ENCODE peak calls at places on chromosome 20, in nine cellular contexts. One of them, this sample, is unnamed.
A peak's percentile ranks its signal among the peaks of the same experiment; 100 is the strongest.

GRCh38 chr20:44039741-44040140 is 125.1 kb downstream of the TOX2 start:
- DNase-seq in G401: no peak
- DNase-seq in lung microvascular endothelial cell: no peak
- DNase-seq in germinal center: no peak
- DNase-seq in coronary artery: no peak
- DNase-seq in activated naive CD8-positive, alpha-beta T cell treated with anti-CD3 and anti-CD28 coated beads, Interleukin-2, amount 50 U/mL, for 16 hours: no peak
- DNase-seq in astrocyte: no peak
- DNase-seq in DND-41: no peak
- DNase-seq in H9: no peak
- DNase-seq in this sample: no peak

GRCh38 chr20:36506253-36506652 is 35.1 kb upstream of the MYL9 start:
- DNase-seq in G401: no peak
- DNase-seq in DND-41: no peak
- DNase-seq in coronary artery: no peak
- DNase-seq in lung microvascular endothelial cell: no peak
- DNase-seq in astrocyte: no peak
- DNase-seq in activated naive CD8-positive, alpha-beta T cell treated with anti-CD3 and anti-CD28 coated beads, Interleukin-2, amount 50 U/mL, for 16 hours: no peak
- DNase-seq in H9: no peak
- DNase-seq in germinal center: no peak
- DNase-seq in this sample: peak; percentile 61

GRCh38 chr20:44576297-44576696 is 6.1 kb upstream of the PKIG start:
- DNase-seq in activated naive CD8-positive, alpha-beta T cell treated with anti-CD3 and anti-CD28 coated beads, Interleukin-2, amount 50 U/mL, for 16 hours: no peak
- DNase-seq in H9: no peak
- DNase-seq in coronary artery: no peak
- DNase-seq in DND-41: peak; percentile 29
- DNase-seq in lung microvascular endothelial cell: peak; percentile 76
- DNase-seq in germinal center: peak; percentile 54
- DNase-seq in G401: no peak
- DNase-seq in astrocyte: no peak
- DNase-seq in this sample: peak; percentile 73

GRCh38 chr20:58688838-58689237 is 3.8 kb upstream of the NPEPL1 start:
- DNase-seq in coronary artery: no peak
- DNase-seq in H9: no peak
- DNase-seq in G401: no peak
- DNase-seq in activated naive CD8-positive, alpha-beta T cell treated with anti-CD3 and anti-CD28 coated beads, Interleukin-2, amount 50 U/mL, for 16 hours: no peak
- DNase-seq in astrocyte: no peak
- DNase-seq in DND-41: no peak
- DNase-seq in germinal center: no peak
- DNase-seq in lung microvascular endothelial cell: peak; percentile 60
- DNase-seq in this sample: no peak

GRCh38 chr20:37669062-37669772 is 24.6 kb upstream of the CTNNBL1 start:
- DNase-seq in DND-41: no peak
- DNase-seq in H9: peak; percentile 61
- DNase-seq in coronary artery: no peak
- DNase-seq in activated naive CD8-positive, alpha-beta T cell treated with anti-CD3 and anti-CD28 coated beads, Interleukin-2, amount 50 U/mL, for 16 hours: no peak
- DNase-seq in G401: no peak
- DNase-seq in germinal center: no peak
- DNase-seq in astrocyte: no peak
- DNase-seq in lung microvascular endothelial cell: no peak
- DNase-seq in this sample: peak; percentile 16

GRCh38 chr20:56234110-56234509 is 14.4 kb upstream of the MC3R start:
- DNase-seq in lung microvascular endothelial cell: no peak
- DNase-seq in activated naive CD8-positive, alpha-beta T cell treated with anti-CD3 and anti-CD28 coated beads, Interleukin-2, amount 50 U/mL, for 16 hours: no peak
- DNase-seq in germinal center: no peak
- DNase-seq in H9: no peak
- DNase-seq in astrocyte: no peak
- DNase-seq in DND-41: no peak
- DNase-seq in coronary artery: no peak
- DNase-seq in G401: no peak
- DNase-seq in this sample: no peak

GRCh38 chr20:53750827-53751393 is 157.3 kb upstream of the ZNF217 start:
- DNase-seq in coronary artery: no peak
- DNase-seq in lung microvascular endothelial cell: peak; percentile 47
- DNase-seq in G401: no peak
- DNase-seq in H9: no peak
- DNase-seq in activated naive CD8-positive, alpha-beta T cell treated with anti-CD3 and anti-CD28 coated beads, Interleukin-2, amount 50 U/mL, for 16 hours: peak; percentile 1
- DNase-seq in astrocyte: peak; percentile 86
- DNase-seq in germinal center: no peak
- DNase-seq in DND-41: peak; percentile 65
- DNase-seq in this sample: no peak

GRCh38 chr20:49814057-49814675 is 1.5 kb downstream of the SLC9A8 start:
- DNase-seq in H9: no peak
- DNase-seq in lung microvascular endothelial cell: no peak
- DNase-seq in coronary artery: no peak
- DNase-seq in germinal center: no peak
- DNase-seq in activated naive CD8-positive, alpha-beta T cell treated with anti-CD3 and anti-CD28 coated beads, Interleukin-2, amount 50 U/mL, for 16 hours: no peak
- DNase-seq in DND-41: no peak
- DNase-seq in G401: no peak
- DNase-seq in astrocyte: no peak
- DNase-seq in this sample: no peak

GRCh38 chr20:22729180-22729579 is 144.8 kb upstream of the FOXA2 start:
- DNase-seq in germinal center: no peak
- DNase-seq in G401: no peak
- DNase-seq in DND-41: no peak
- DNase-seq in astrocyte: no peak
- DNase-seq in coronary artery: no peak
- DNase-seq in activated naive CD8-positive, alpha-beta T cell treated with anti-CD3 and anti-CD28 coated beads, Interleukin-2, amount 50 U/mL, for 16 hours: no peak
- DNase-seq in lung microvascular endothelial cell: peak; percentile 58
- DNase-seq in H9: no peak
- DNase-seq in this sample: no peak

GRCh38 chr20:55004044-55004443 is 528.7 kb downstream of the DOK5 start:
- DNase-seq in G401: no peak
- DNase-seq in lung microvascular endothelial cell: no peak
- DNase-seq in coronary artery: no peak
- DNase-seq in activated naive CD8-positive, alpha-beta T cell treated with anti-CD3 and anti-CD28 coated beads, Interleukin-2, amount 50 U/mL, for 16 hours: no peak
- DNase-seq in DND-41: no peak
- DNase-seq in H9: no peak
- DNase-seq in astrocyte: no peak
- DNase-seq in germinal center: no peak
- DNase-seq in this sample: no peak

GRCh38 chr20:768426-768978 is at the start of gene SLC52A3:
- DNase-seq in germinal center: no peak
- DNase-seq in lung microvascular endothelial cell: peak; percentile 36
- DNase-seq in astrocyte: no peak
- DNase-seq in activated naive CD8-positive, alpha-beta T cell treated with anti-CD3 and anti-CD28 coated beads, Interleukin-2, amount 50 U/mL, for 16 hours: no peak
- DNase-seq in H9: peak; percentile 86
- DNase-seq in DND-41: peak; percentile 16
- DNase-seq in G401: no peak
- DNase-seq in coronary artery: no peak
- DNase-seq in this sample: peak; percentile 53

GRCh38 chr20:20711413-20711812 is 1.0 kb downstream of the RALGAPA2 start:
- DNase-seq in germinal center: peak; percentile 17
- DNase-seq in activated naive CD8-positive, alpha-beta T cell treated with anti-CD3 and anti-CD28 coated beads, Interleukin-2, amount 50 U/mL, for 16 hours: no peak
- DNase-seq in H9: no peak
- DNase-seq in DND-41: peak; percentile 9
- DNase-seq in astrocyte: no peak
- DNase-seq in G401: peak; percentile 22
- DNase-seq in lung microvascular endothelial cell: no peak
- DNase-seq in coronary artery: no peak
- DNase-seq in this sample: no peak

GRCh38 chr20:12386821-12387220 is 469.1 kb downstream of the BTBD3 start:
- DNase-seq in lung microvascular endothelial cell: no peak
- DNase-seq in activated naive CD8-positive, alpha-beta T cell treated with anti-CD3 and anti-CD28 coated beads, Interleukin-2, amount 50 U/mL, for 16 hours: no peak
- DNase-seq in coronary artery: no peak
- DNase-seq in G401: no peak
- DNase-seq in astrocyte: no peak
- DNase-seq in germinal center: no peak
- DNase-seq in H9: no peak
- DNase-seq in DND-41: no peak
- DNase-seq in this sample: no peak

GRCh38 chr20:37394543-37395410 is 48.8 kb downstream of the SRC start:
- DNase-seq in germinal center: no peak
- DNase-seq in G401: no peak
- DNase-seq in activated naive CD8-positive, alpha-beta T cell treated with anti-CD3 and anti-CD28 coated beads, Interleukin-2, amount 50 U/mL, for 16 hours: no peak
- DNase-seq in coronary artery: no peak
- DNase-seq in lung microvascular endothelial cell: no peak
- DNase-seq in H9: no peak
- DNase-seq in DND-41: no peak
- DNase-seq in astrocyte: no peak
- DNase-seq in this sample: no peak

GRCh38 chr20:59895908-59896307 is 37.5 kb downstream of the SYCP2 start:
- DNase-seq in astrocyte: no peak
- DNase-seq in activated naive CD8-positive, alpha-beta T cell treated with anti-CD3 and anti-CD28 coated beads, Interleukin-2, amount 50 U/mL, for 16 hours: no peak
- DNase-seq in G401: no peak
- DNase-seq in H9: no peak
- DNase-seq in coronary artery: no peak
- DNase-seq in lung microvascular endothelial cell: no peak
- DNase-seq in germinal center: no peak
- DNase-seq in DND-41: no peak
- DNase-seq in this sample: no peak

GRCh38 chr20:47927385-47927851 is 142.1 kb upstream of the SULF2 start:
- DNase-seq in germinal center: no peak
- DNase-seq in coronary artery: no peak
- DNase-seq in DND-41: no peak
- DNase-seq in astrocyte: peak; percentile 65
- DNase-seq in activated naive CD8-positive, alpha-beta T cell treated with anti-CD3 and anti-CD28 coated beads, Interleukin-2, amount 50 U/mL, for 16 hours: no peak
- DNase-seq in G401: no peak
- DNase-seq in lung microvascular endothelial cell: peak; percentile 57
- DNase-seq in H9: no peak
- DNase-seq in this sample: no peak

GRCh38 chr20:5205348-5206210 is 78.8 kb downstream of the CDS2 start:
- DNase-seq in DND-41: peak; percentile 75
- DNase-seq in germinal center: peak; percentile 74
- DNase-seq in G401: peak; percentile 87
- DNase-seq in activated naive CD8-positive, alpha-beta T cell treated with anti-CD3 and anti-CD28 coated beads, Interleukin-2, amount 50 U/mL, for 16 hours: peak; percentile 16
- DNase-seq in lung microvascular endothelial cell: peak; percentile 84
- DNase-seq in astrocyte: peak; percentile 42
- DNase-seq in coronary artery: no peak
- DNase-seq in H9: peak; percentile 84
- DNase-seq in this sample: peak; percentile 91

GRCh38 chr20:8388146-8388545 is 256.1 kb downstream of the PLCB1 start:
- DNase-seq in astrocyte: peak; percentile 67
- DNase-seq in DND-41: no peak
- DNase-seq in germinal center: no peak
- DNase-seq in activated naive CD8-positive, alpha-beta T cell treated with anti-CD3 and anti-CD28 coated beads, Interleukin-2, amount 50 U/mL, for 16 hours: no peak
- DNase-seq in coronary artery: no peak
- DNase-seq in G401: no peak
- DNase-seq in H9: no peak
- DNase-seq in lung microvascular endothelial cell: peak; percentile 41
- DNase-seq in this sample: peak; percentile 75

GRCh38 chr20:8401491-8401890 is 269.4 kb downstream of the PLCB1 start:
- DNase-seq in coronary artery: no peak
- DNase-seq in H9: no peak
- DNase-seq in lung microvascular endothelial cell: no peak
- DNase-seq in astrocyte: no peak
- DNase-seq in activated naive CD8-positive, alpha-beta T cell treated with anti-CD3 and anti-CD28 coated beads, Interleukin-2, amount 50 U/mL, for 16 hours: no peak
- DNase-seq in G401: no peak
- DNase-seq in germinal center: no peak
- DNase-seq in DND-41: no peak
- DNase-seq in this sample: no peak

GRCh38 chr20:54140067-54140466 is 33.7 kb downstream of the CYP24A1 start:
- DNase-seq in H9: no peak
- DNase-seq in germinal center: no peak
- DNase-seq in astrocyte: peak; percentile 51
- DNase-seq in coronary artery: no peak
- DNase-seq in DND-41: no peak
- DNase-seq in lung microvascular endothelial cell: no peak
- DNase-seq in G401: no peak
- DNase-seq in activated naive CD8-positive, alpha-beta T cell treated with anti-CD3 and anti-CD28 coated beads, Interleukin-2, amount 50 U/mL, for 16 hours: no peak
- DNase-seq in this sample: no peak

GRCh38 chr20:44702776-44703175 is 12.4 kb upstream of the CCN5 start:
- DNase-seq in G401: no peak
- DNase-seq in activated naive CD8-positive, alpha-beta T cell treated with anti-CD3 and anti-CD28 coated beads, Interleukin-2, amount 50 U/mL, for 16 hours: no peak
- DNase-seq in DND-41: no peak
- DNase-seq in germinal center: peak; percentile 33
- DNase-seq in coronary artery: peak; percentile 97
- DNase-seq in lung microvascular endothelial cell: peak; percentile 92
- DNase-seq in astrocyte: peak; percentile 90
- DNase-seq in H9: no peak
- DNase-seq in this sample: peak; percentile 89

GRCh38 chr20:48398506-48399449 is 429.0 kb downstream of the PREX1 start:
- DNase-seq in G401: no peak
- DNase-seq in lung microvascular endothelial cell: no peak
- DNase-seq in DND-41: peak; percentile 17
- DNase-seq in activated naive CD8-positive, alpha-beta T cell treated with anti-CD3 and anti-CD28 coated beads, Interleukin-2, amount 50 U/mL, for 16 hours: no peak
- DNase-seq in germinal center: no peak
- DNase-seq in coronary artery: no peak
- DNase-seq in astrocyte: no peak
- DNase-seq in H9: no peak
- DNase-seq in this sample: no peak

GRCh38 chr20:35700625-35701148 is 1.5 kb downstream of the ROMO1 start:
- DNase-seq in coronary artery: no peak
- DNase-seq in DND-41: no peak
- DNase-seq in germinal center: no peak
- DNase-seq in H9: no peak
- DNase-seq in lung microvascular endothelial cell: no peak
- DNase-seq in activated naive CD8-positive, alpha-beta T cell treated with anti-CD3 and anti-CD28 coated beads, Interleukin-2, amount 50 U/mL, for 16 hours: no peak
- DNase-seq in G401: no peak
- DNase-seq in astrocyte: no peak
- DNase-seq in this sample: peak; percentile 38